ENCODE peak calls at places on chromosomes 5 and 9, in six cellular contexts. E is effector memory CD4-positive, alpha-beta T cell; D is NCI-H82; U is right lobe of liver; P is NCI-H69; J is GM20000. R is an unnamed sample.

GRCh38 chr5:137220523-137220927 is 278.6 kb downstream of the SPOCK1 start:
- DNase-seq in E (no peak), D (peak), U (no peak), P (peak), J (peak), R (no peak)

GRCh38 chr9:132520612-132521011 is 61.8 kb upstream of the BARHL1 start:
- DNase-seq in E (no peak), D (no peak), U (no peak), P (no peak), J (no peak), R (no peak)

GRCh38 chr5:167769846-167770420 is 521.5 kb upstream of the WWC1 start:
- DNase-seq in E (no peak), D (no peak), U (no peak), P (no peak), J (no peak), R (no peak)

GRCh38 chr9:133406480-133407307 is 11.1 kb downstream of the REXO4 start:
- DNase-seq in E (peak), D (peak), U (peak), P (peak), J (peak), R (peak)

GRCh38 chr5:154366353-154366752 is 79.4 kb upstream of the SAP30L start:
- DNase-seq in E (no peak), D (no peak), U (no peak), P (no peak), J (no peak), R (no peak)

GRCh38 chr5:759111-759741 is 25.3 kb downstream of the ZDHHC11B start:
- DNase-seq in E (peak), D (peak), U (peak), P (peak), J (peak), R (peak)

GRCh38 chr5:132020568-132021339 is 9.3 kb upstream of the ACSL6 start:
- DNase-seq in E (no peak), D (no peak), U (peak), P (peak), J (no peak), R (peak)

GRCh38 chr9:2125909-2126308 is 110.8 kb downstream of the SMARCA2 start:
- DNase-seq in E (no peak), D (no peak), U (no peak), P (no peak), J (peak), R (no peak)

GRCh38 chr9:98144631-98145030 is 25.6 kb upstream of the TRIM14 start:
- DNase-seq in E (no peak), D (no peak), U (peak), P (no peak), J (no peak), R (no peak)

GRCh38 chr5:116876240-116876840 is 301.7 kb upstream of the SEMA6A start:
- DNase-seq in E (no peak), D (peak), U (no peak), P (no peak), J (no peak), R (no peak)

GRCh38 chr9:134965421-134965820 is 47.7 kb upstream of the FCN1 start:
- DNase-seq in E (no peak), D (no peak), U (peak), P (no peak), J (no peak), R (no peak)

GRCh38 chr5:9553561-9553960 is 7.7 kb upstream of the SEMA5A start:
- DNase-seq in E (no peak), D (no peak), U (no peak), P (no peak), J (no peak), R (no peak)

GRCh38 chr5:53434566-53434965 is 45.9 kb upstream of the FST start:
- DNase-seq in E (no peak), D (no peak), U (no peak), P (no peak), J (no peak), R (no peak)

GRCh38 chr5:13533833-13534232 is 410.7 kb downstream of the DNAH5 start:
- DNase-seq in E (no peak), D (no peak), U (no peak), P (no peak), J (no peak), R (no peak)

GRCh38 chr9:68860423-68860822 is 153.5 kb downstream of the PRKACG start:
- DNase-seq in E (no peak), D (no peak), U (no peak), P (no peak), J (no peak), R (no peak)

GRCh38 chr5:138360941-138361452 is 8.5 kb downstream of the KDM3B start:
- DNase-seq in E (no peak), D (peak), U (no peak), P (peak), J (no peak), R (no peak)

R was measured in pancreas.